ENCODE peak calls at places on chromosome X, in seven cellular contexts. One of them, this sample, is unnamed.

GRCh38 chrX:35625714-35626113 is 172.4 kb upstream of the MAGEB16 start:
- DNase-seq in GM10248: no peak
- DNase-seq in Calu3: no peak
- DNase-seq in esophagus squamous epithelium: no peak
- DNase-seq in uterus: no peak
- DNase-seq in thoracic aorta: no peak
- DNase-seq in suprapubic skin: no peak
- DNase-seq in this sample: no peak

GRCh38 chrX:14039344-14039743 is 9.7 kb upstream of the GEMIN8 start:
- DNase-seq in GM10248: peak; percentile 47
- DNase-seq in Calu3: peak; percentile 56
- DNase-seq in esophagus squamous epithelium: no peak
- DNase-seq in uterus: peak; percentile 30
- DNase-seq in thoracic aorta: no peak
- DNase-seq in suprapubic skin: no peak
- DNase-seq in this sample: no peak

GRCh38 chrX:154349359-154349935 is 25.0 kb downstream of the FLNA start:
- DNase-seq in GM10248: no peak
- DNase-seq in Calu3: no peak
- DNase-seq in esophagus squamous epithelium: no peak
- DNase-seq in uterus: peak; percentile 34
- DNase-seq in thoracic aorta: no peak
- DNase-seq in suprapubic skin: no peak
- DNase-seq in this sample: peak; percentile 74

GRCh38 chrX:16643160-16643559 is 6.8 kb upstream of the S100G start:
- DNase-seq in GM10248: no peak
- DNase-seq in Calu3: no peak
- DNase-seq in esophagus squamous epithelium: no peak
- DNase-seq in uterus: no peak
- DNase-seq in thoracic aorta: no peak
- DNase-seq in suprapubic skin: no peak
- DNase-seq in this sample: no peak

GRCh38 chrX:71545364-71545763 is 12.5 kb downstream of the OGT start:
- DNase-seq in GM10248: no peak
- DNase-seq in Calu3: no peak
- DNase-seq in esophagus squamous epithelium: no peak
- DNase-seq in uterus: no peak
- DNase-seq in thoracic aorta: no peak
- DNase-seq in suprapubic skin: no peak
- DNase-seq in this sample: no peak

GRCh38 chrX:39835776-39836175 is 262.0 kb downstream of the BCOR start:
- DNase-seq in GM10248: no peak
- DNase-seq in Calu3: no peak
- DNase-seq in esophagus squamous epithelium: no peak
- DNase-seq in uterus: no peak
- DNase-seq in thoracic aorta: no peak
- DNase-seq in suprapubic skin: no peak
- DNase-seq in this sample: no peak

GRCh38 chrX:109352121-109352556 is 129.7 kb downstream of the GUCY2F start:
- DNase-seq in GM10248: no peak
- DNase-seq in Calu3: no peak
- DNase-seq in esophagus squamous epithelium: no peak
- DNase-seq in uterus: no peak
- DNase-seq in thoracic aorta: no peak
- DNase-seq in suprapubic skin: no peak
- DNase-seq in this sample: no peak

GRCh38 chrX:106912864-106913263 is 7.3 kb upstream of the CLDN2 start:
- DNase-seq in GM10248: no peak
- DNase-seq in Calu3: no peak
- DNase-seq in esophagus squamous epithelium: no peak
- DNase-seq in uterus: no peak
- DNase-seq in thoracic aorta: no peak
- DNase-seq in suprapubic skin: no peak
- DNase-seq in this sample: no peak